ENCODE peak calls at places on chromosomes 7 and 10, in nine cellular contexts. R is heart left ventricle; N is stomach; V is hepatocyte; M is colonic mucosa; C is naive thymus-derived CD4-positive, alpha-beta T cell; S is right cardiac atrium; D is CD8-positive, alpha-beta T cell; X is spleen. H is an unnamed sample. For H3K4me1, the result is how much of the 10 kb centered on the place peaks cover.

GRCh38 chr10:85920311-85920710 is 446.3 kb downstream of the GRID1 start:
- DNase-seq in R (no peak), N (no peak), V (no peak), M (no peak), C (no peak), S (no peak), D (no peak), X (no peak), H (no peak)

GRCh38 chr10:10644317-10645111 is 373.2 kb upstream of the CELF2 start:
- DNase-seq in R (peak), N (no peak), V (no peak), M (no peak), C (no peak), S (peak), D (no peak), X (no peak), H (no peak)

GRCh38 chr10:123808873-123809272 is 82.7 kb downstream of the CPXM2 start:
- DNase-seq in R (no peak), N (no peak), V (no peak), M (no peak), C (no peak), S (no peak), D (no peak), X (no peak), H (no peak)

GRCh38 chr7:887488-887820 is 11.1 kb downstream of the GET4 start:
- DNase-seq in R (no peak), N (no peak), V (no peak), M (no peak), C (no peak), S (peak), D (no peak), X (peak), H (no peak)

GRCh38 chr10:129771576-129772471 is 192.2 kb downstream of the EBF3 start:
- DNase-seq in R (no peak), N (peak), V (no peak), M (peak), C (no peak), S (no peak), D (peak), X (peak), H (peak)

GRCh38 chr7:64192148-64192704 is 14.8 kb upstream of the ZNF735 start:
- DNase-seq in R (no peak), N (no peak), V (no peak), M (no peak), C (no peak), S (no peak), D (no peak), X (no peak), H (no peak)

GRCh38 chr10:60139798-60140566 is 233.6 kb upstream of the CCDC6 start:
- DNase-seq in R (no peak), N (no peak), V (peak), M (no peak), C (no peak), S (no peak), D (no peak), X (no peak), H (peak)

GRCh38 chr10:127918570-127918969 is 11.7 kb downstream of the PTPRE start:
- DNase-seq in R (no peak), N (no peak), V (no peak), M (no peak), C (no peak), S (peak), D (no peak), X (no peak), H (no peak)

GRCh38 chr7:116582806-116583444 is 58.1 kb downstream of the CAV1 start:
- DNase-seq in R (peak), N (no peak), V (no peak), M (no peak), C (no peak), S (peak), D (no peak), X (no peak), H (no peak)

GRCh38 chr10:22618081-22618785 is 96.1 kb downstream of the PIP4K2A start:
- DNase-seq in R (no peak), N (no peak), V (no peak), M (no peak), C (no peak), S (no peak), D (no peak), X (no peak), H (no peak)

GRCh38 chr10:22619111-22619510 is 95.3 kb downstream of the PIP4K2A start:
- DNase-seq in R (no peak), N (no peak), V (no peak), M (no peak), C (no peak), S (no peak), D (no peak), X (no peak), H (no peak)

GRCh38 chr10:22615101-22615500 is 99.3 kb downstream of the PIP4K2A start:
- DNase-seq in R (no peak), N (no peak), V (no peak), M (no peak), C (no peak), S (no peak), D (no peak), X (no peak), H (no peak)

GRCh38 chr10:22615819-22616499 is 98.4 kb downstream of the PIP4K2A start:
- DNase-seq in R (peak), N (peak), V (peak), M (peak), C (no peak), S (peak), D (no peak), X (peak), H (no peak)

GRCh38 chr10:22617516-22617915 is 96.9 kb downstream of the PIP4K2A start:
- DNase-seq in R (no peak), N (no peak), V (no peak), M (no peak), C (no peak), S (no peak), D (no peak), X (no peak), H (no peak)
- H3K4me1 ChIP-seq in R (under half), N (half or more), V (under half), M (under half), C (half or more), S (under half), D (half or more), X (half or more), H (under half)

GRCh38 chr10:77633376-77633775 is 4.2 kb downstream of the KCNMA1 start:
- DNase-seq in R (no peak), N (no peak), V (no peak), M (no peak), C (no peak), S (no peak), D (no peak), X (no peak), H (no peak)

GRCh38 chr10:77631241-77631640 is 6.4 kb downstream of the KCNMA1 start:
- DNase-seq in R (no peak), N (no peak), V (no peak), M (no peak), C (no peak), S (no peak), D (no peak), X (no peak), H (no peak)

GRCh38 chr10:77628906-77629730 is 8.5 kb downstream of the KCNMA1 start:
- DNase-seq in R (no peak), N (no peak), V (no peak), M (no peak), C (no peak), S (no peak), D (no peak), X (no peak), H (no peak)

GRCh38 chr10:77626266-77626935 is 11.2 kb downstream of the KCNMA1 start:
- DNase-seq in R (no peak), N (no peak), V (no peak), M (no peak), C (no peak), S (no peak), D (no peak), X (no peak), H (no peak)

GRCh38 chr10:77629775-77630565 is 7.6 kb downstream of the KCNMA1 start:
- DNase-seq in R (no peak), N (no peak), V (no peak), M (no peak), C (no peak), S (no peak), D (no peak), X (no peak), H (no peak)
- H3K4me1 ChIP-seq in R (under half), N (half or more), V (under half), M (under half), C (under half), S (under half), D (under half), X (under half), H (under half)

GRCh38 chr7:49074538-49074937 is 150.2 kb downstream of the CDC14C start:
- DNase-seq in R (no peak), N (no peak), V (no peak), M (no peak), C (no peak), S (no peak), D (no peak), X (no peak), H (no peak)
- H3K4me1 ChIP-seq in R (under half), N (under half), V (under half), M (under half), C (under half), S (under half), D (under half), X (under half), H (under half)

DNA sequence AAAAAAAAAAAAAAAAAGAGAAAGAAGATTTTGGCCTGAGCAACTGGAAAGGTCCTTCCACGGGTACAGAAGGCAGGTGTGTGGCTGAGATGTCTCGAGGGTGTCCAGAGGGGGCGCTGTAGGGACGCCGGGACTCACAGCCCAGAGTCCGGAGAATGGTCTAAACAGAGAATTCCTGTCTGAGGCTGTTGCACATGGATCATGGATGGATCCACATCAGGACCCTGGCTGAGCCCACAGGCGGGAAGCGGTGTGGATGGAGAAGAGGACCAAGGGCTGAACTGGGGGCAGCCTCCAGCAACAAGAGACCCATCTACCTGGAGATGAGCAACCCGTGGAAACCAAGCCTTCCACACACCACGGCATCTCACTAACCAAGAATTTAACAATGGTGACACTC is 55.0 kb downstream of the PKD1L1 start:
- DNase-seq in R (no peak), N (no peak), V (no peak), M (no peak), C (no peak), S (no peak), D (no peak), X (no peak), H (peak)
- H3K4me1 ChIP-seq in R (under half), N (under half), V (under half), M (under half), C (under half), S (under half), D (under half), X (under half), H (under half)

GRCh38 chr7:139769066-139769465 is 8.7 kb downstream of the HIPK2 start:
- DNase-seq in R (no peak), N (no peak), V (no peak), M (no peak), C (no peak), S (no peak), D (no peak), X (no peak), H (peak)

GRCh38 chr7:139773372-139773771 is 4.4 kb downstream of the HIPK2 start:
- DNase-seq in R (no peak), N (no peak), V (no peak), M (no peak), C (no peak), S (no peak), D (no peak), X (no peak), H (no peak)

GRCh38 chr7:139772115-139772514 is 5.7 kb downstream of the HIPK2 start:
- DNase-seq in R (no peak), N (peak), V (no peak), M (no peak), C (no peak), S (no peak), D (no peak), X (no peak), H (peak)

GRCh38 chr7:139772837-139773236 is 5.0 kb downstream of the HIPK2 start:
- DNase-seq in R (no peak), N (no peak), V (no peak), M (no peak), C (no peak), S (no peak), D (no peak), X (no peak), H (no peak)

DNA sequence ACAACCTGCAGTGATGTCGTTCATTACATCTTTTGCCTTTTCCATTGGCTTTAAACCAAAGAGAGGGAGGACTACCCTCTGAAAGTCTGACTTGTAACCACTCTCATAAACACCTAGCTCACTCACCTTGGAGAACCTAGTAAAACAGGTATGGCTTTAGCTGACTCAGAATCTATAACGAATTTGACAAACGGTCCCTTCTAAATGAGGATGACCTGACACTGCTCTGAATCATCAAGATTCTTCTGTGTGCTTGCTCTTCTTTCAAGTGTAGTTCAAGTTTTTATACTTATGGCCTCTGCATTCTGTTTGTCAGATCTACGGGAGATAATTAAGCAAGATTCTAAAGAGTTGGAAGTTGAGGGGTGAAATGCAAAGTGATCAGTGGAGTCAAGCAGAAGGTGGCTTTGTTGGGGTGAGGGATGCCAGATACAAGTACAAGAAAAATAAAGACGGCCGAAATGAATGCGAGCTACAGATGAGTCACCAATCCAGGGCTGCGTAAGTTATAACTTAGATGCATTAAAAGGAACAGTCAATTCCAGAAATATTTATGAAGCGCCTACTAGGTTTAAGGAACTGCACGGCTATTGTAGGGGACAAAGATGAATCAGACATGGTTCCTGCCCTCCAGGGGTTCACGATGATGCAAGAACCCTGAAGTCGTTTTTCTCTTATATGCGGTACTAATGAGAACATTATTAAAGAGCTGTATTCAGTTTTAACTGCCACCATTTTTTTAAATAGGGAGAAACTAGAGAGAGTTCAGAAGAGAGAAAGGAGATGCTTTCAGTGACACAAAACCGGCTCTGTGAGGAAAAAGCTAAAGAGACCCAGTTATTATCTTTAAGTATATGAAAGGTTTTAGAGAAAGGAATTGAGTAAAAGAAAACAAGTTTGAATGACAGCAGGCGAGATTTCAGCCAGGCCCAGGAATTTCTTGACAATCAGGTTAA is 6.5 kb downstream of the HIPK2 start:
- DNase-seq in R (no peak), N (no peak), V (no peak), M (no peak), C (no peak), S (no peak), D (no peak), X (no peak), H (peak)
- H3K4me1 ChIP-seq in R (under half), N (half or more), V (under half), M (under half), C (half or more), S (under half), D (half or more), X (half or more), H (under half)

DNA sequence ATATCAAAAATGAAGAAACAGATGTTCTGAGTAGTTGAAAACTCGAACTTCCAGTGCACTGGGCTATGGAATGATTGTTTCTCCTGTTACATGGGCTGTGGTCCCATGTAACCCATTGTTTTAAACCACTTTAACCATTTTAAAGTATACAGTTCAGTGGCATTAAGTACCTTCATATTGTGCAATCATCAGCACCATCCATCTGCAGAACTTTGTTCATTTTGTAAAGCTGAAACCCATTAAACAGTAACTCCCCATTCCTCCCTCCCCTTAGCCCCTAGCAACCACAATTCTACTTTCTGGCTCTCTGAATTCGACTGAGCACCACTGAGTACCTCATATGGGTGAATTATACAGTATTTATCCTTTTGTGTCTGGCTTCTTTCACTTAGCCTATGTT is 217.4 kb downstream of the LRMDA start:
- DNase-seq in R (no peak), N (no peak), V (no peak), M (no peak), C (no peak), S (no peak), D (no peak), X (no peak), H (no peak)
- H3K4me1 ChIP-seq in R (under half), N (under half), V (under half), M (under half), C (under half), S (under half), D (under half), X (under half), H (under half)

DNA sequence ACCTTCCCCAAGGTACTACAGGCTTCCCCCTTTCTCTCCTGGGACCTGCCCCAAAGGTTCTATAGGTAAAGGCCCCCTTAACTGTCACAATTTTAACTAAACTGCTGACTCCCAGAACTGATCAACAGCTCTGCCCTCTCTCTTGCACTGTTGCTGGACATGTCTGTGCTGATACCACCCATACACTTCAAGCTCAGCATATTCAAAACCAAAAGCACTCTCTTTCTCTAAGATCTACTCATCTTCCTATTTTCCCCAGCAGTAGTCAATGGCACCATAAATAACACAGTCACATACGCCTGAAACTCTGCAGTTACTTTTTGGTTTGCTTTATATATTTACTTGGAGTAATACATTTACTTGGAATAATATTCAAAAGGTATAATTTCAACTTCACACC is 12.3 kb downstream of the OSBPL3 start:
- DNase-seq in R (no peak), N (no peak), V (no peak), M (no peak), C (no peak), S (no peak), D (no peak), X (no peak), H (no peak)
- H3K4me1 ChIP-seq in R (under half), N (under half), V (under half), M (under half), C (under half), S (under half), D (under half), X (under half), H (under half)

H was measured in endodermal cell.